ENCODE peak calls at places on chromosome 4, in five cellular contexts. U is choroid plexus epithelial cell, W is HFF-Myc, O is lower leg skin, S is fibroblast of lung. N is an unnamed sample.

GRCh38 chr4:157076578-157076947 is 613 bp downstream of the GLRB start:
- DNase-seq in W (no peak), S (no peak), O (no peak), U (no peak), N (peak; percentile 9)

GRCh38 chr4:123398151-123398802 is 1.7 kb downstream of the SPRY1 start:
- DNase-seq in U (peak; percentile 75), W (no peak), O (peak; percentile 90), S (peak; percentile 63), N (peak; percentile 65)

GRCh38 chr4:138252551-138252950 is 10.4 kb upstream of the SLC7A11 start:
- DNase-seq in O (no peak), U (no peak), W (no peak), S (no peak), N (no peak)

GRCh38 chr4:68498413-68499007 is 51.2 kb downstream of the TMPRSS11E start:
- DNase-seq in O (no peak), W (peak; percentile 19), S (peak; percentile 54), U (peak; percentile 86), N (peak; percentile 61)

GRCh38 chr4:10974371-10974770 is 289.8 kb upstream of the CLNK start:
- DNase-seq in O (no peak), U (no peak), W (no peak), S (peak; percentile 27), N (no peak)

GRCh38 chr4:83964996-83965541 is 429.2 kb downstream of the GPAT3 start:
- DNase-seq in S (peak; percentile 72), U (peak; percentile 53), W (no peak), O (no peak), N (no peak)

GRCh38 chr4:98657531-98658286 is 702 bp downstream of the TSPAN5 start:
- DNase-seq in U (peak; percentile 66), O (no peak), W (no peak), S (peak; percentile 76), N (peak; percentile 44)

GRCh38 chr4:20249333-20249732 is 2.4 kb upstream of the SLIT2 start:
- DNase-seq in U (peak; percentile 82), O (no peak), S (peak; percentile 50), W (no peak), N (no peak)

GRCh38 chr4:156764145-156764544 is 207.5 kb downstream of the PDGFC start:
- DNase-seq in O (no peak), U (peak; percentile 79), W (no peak), S (peak; percentile 93), N (no peak)

GRCh38 chr4:133320576-133321170 is 171.6 kb downstream of the PCDH10 start:
- DNase-seq in U (peak; percentile 65), S (peak; percentile 34), W (no peak), O (no peak), N (peak; percentile 6)

GRCh38 chr4:149676076-149676475 is 139.6 kb downstream of the IQCM start:
- DNase-seq in W (no peak), U (no peak), O (no peak), S (peak; percentile 2), N (no peak)

GRCh38 chr4:121138014-121138413 is 26.1 kb downstream of the TNIP3 start:
- DNase-seq in O (no peak), U (no peak), S (no peak), W (no peak), N (no peak)

GRCh38 chr4:139934786-139935330 is 219.1 kb downstream of the MAML3 start:
- DNase-seq in O (no peak), W (no peak), S (no peak), U (no peak), N (no peak)

GRCh38 chr4:94354474-94354896 is 11.8 kb upstream of the HPGDS start:
- DNase-seq in S (no peak), O (no peak), W (no peak), U (no peak), N (no peak)

GRCh38 chr4:158968961-158969360 is 133.9 kb upstream of the RAPGEF2 start:
- DNase-seq in U (no peak), O (no peak), W (no peak), S (no peak), N (no peak)

GRCh38 chr4:138958519-138958918 is 57.1 kb upstream of the NOCT start:
- DNase-seq in U (no peak), O (no peak), W (no peak), S (no peak), N (no peak)

GRCh38 chr4:8547108-8547911 is 32.9 kb upstream of the GPR78 start:
- DNase-seq in U (peak; percentile 60), W (no peak), O (peak; percentile 65), S (peak; percentile 67), N (no peak)

GRCh38 chr4:169615467-169616106 is 3.2 kb upstream of the NEK1 start:
- DNase-seq in O (no peak), S (peak; percentile 62), U (peak; percentile 33), W (no peak), N (no peak)

GRCh38 chr4:54384563-54384962 is 155.5 kb downstream of the PDGFRA start:
- DNase-seq in O (no peak), W (no peak), U (peak; percentile 38), S (peak; percentile 23), N (no peak)

GRCh38 chr4:89316931-89317366 is 9.3 kb upstream of the GPRIN3 start:
- DNase-seq in O (no peak), U (peak; percentile 77), W (no peak), S (peak; percentile 72), N (no peak)

GRCh38 chr4:5676763-5677162 is 31.6 kb downstream of the EVC2 start:
- DNase-seq in U (no peak), S (no peak), W (no peak), O (peak; percentile 54), N (no peak)

GRCh38 chr4:101020956-101021355 is 326.4 kb downstream of the PPP3CA start:
- DNase-seq in U (peak; percentile 79), W (peak; percentile 63), O (no peak), S (peak; percentile 81), N (no peak)

GRCh38 chr4:37320518-37321235 is 76.1 kb downstream of the NWD2 start:
- DNase-seq in W (no peak), S (no peak), U (no peak), O (no peak), N (no peak)

GRCh38 chr4:77190053-77190452 is 33.0 kb downstream of the CCNG2 start:
- DNase-seq in S (no peak), U (peak; percentile 16), O (no peak), W (no peak), N (no peak)

GRCh38 chr4:56732301-56732700 is 51.2 kb upstream of the HOPX start:
- DNase-seq in U (no peak), O (no peak), W (no peak), S (peak; percentile 34), N (no peak)

GRCh38 chr4:128502818-128503527 is 215.4 kb upstream of the PGRMC2 start:
- DNase-seq in O (no peak), U (no peak), S (peak; percentile 48), W (no peak), N (no peak)

GRCh38 chr4:24224446-24224845 is 334.6 kb upstream of the PPARGC1A start:
- DNase-seq in W (no peak), S (no peak), U (no peak), O (no peak), N (no peak)

GRCh38 chr4:142567199-142567598 is 278.9 kb downstream of the INPP4B start:
- DNase-seq in O (no peak), W (no peak), S (peak; percentile 22), U (no peak), N (no peak)
- TF ChIP-seq CTCF in O (no peak), W (peak; percentile 5), S (no peak), U (peak; percentile 23), N (no peak)

GRCh38 chr4:174686826-174687225 is 142.2 kb downstream of the GLRA3 start:
- DNase-seq in O (no peak), S (no peak), W (no peak), U (peak; percentile 67), N (no peak)

GRCh38 chr4:174681723-174682300 is 147.2 kb downstream of the GLRA3 start:
- DNase-seq in S (peak; percentile 75), U (peak; percentile 79), O (no peak), W (no peak), N (no peak)
- TF ChIP-seq CTCF in S (no peak), U (no peak), O (no peak), W (no peak), N (no peak)

GRCh38 chr4:184988611-184989010 is 29.7 kb upstream of the HELT start:
- DNase-seq in O (peak; percentile 84), S (no peak), W (no peak), U (no peak), N (no peak)

GRCh38 chr4:184979461-184980124 is 38.7 kb upstream of the HELT start:
- DNase-seq in U (no peak), W (no peak), O (peak; percentile 63), S (no peak), N (no peak)

GRCh38 chr4:184987493-184988031 is 30.7 kb upstream of the HELT start:
- DNase-seq in U (no peak), W (no peak), O (peak; percentile 37), S (no peak), N (no peak)

GRCh38 chr4:184980261-184980660 is 38.0 kb upstream of the HELT start:
- DNase-seq in W (no peak), U (no peak), S (no peak), O (no peak), N (no peak)

DNA sequence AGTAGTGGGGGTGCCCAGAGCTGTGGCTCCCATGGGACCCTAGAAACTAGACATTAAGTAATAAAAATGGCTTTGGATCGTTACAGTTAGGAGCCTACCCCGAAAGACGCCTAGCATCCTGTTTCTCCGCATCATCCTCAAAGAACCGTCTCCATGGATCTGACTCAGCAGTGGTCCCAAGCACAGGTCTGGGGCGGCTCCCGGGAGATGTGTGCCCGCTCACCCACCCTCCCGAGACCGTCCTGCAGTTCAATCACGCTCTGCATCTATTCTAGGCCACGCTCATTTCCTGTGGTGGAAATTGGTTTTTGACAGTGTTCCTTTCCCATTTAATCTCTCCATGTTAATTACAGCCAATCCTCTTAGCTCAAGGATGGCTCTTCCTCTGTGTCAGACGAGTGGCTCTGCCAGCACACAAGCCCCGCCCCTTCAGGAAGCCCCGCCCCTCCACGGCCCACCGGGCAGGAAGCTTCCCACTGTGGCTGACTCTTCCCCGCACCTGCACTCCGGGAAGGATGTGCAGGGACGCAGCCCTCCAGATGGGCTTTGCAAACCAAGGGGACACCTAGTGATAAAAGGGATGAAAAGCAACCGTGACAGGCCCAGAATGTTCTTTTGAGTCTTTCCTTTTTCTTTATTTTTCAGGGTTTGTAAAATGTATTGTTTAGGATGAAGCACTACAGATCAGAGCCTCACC is 34.5 kb upstream of the HELT start:
- DNase-seq in O (peak; percentile 88), W (peak; percentile 7), U (peak; percentile 82), S (peak; percentile 34), N (peak; percentile 47)
- TF ChIP-seq CTCF in O (no peak), W (peak; percentile 13), U (peak; percentile 69), S (peak; percentile 47), N (peak; percentile 49)

GRCh38 chr4:64721106-64721505 is 311.9 kb upstream of the TECRL start:
- DNase-seq in S (no peak), W (no peak), U (no peak), O (no peak), N (no peak)

GRCh38 chr4:64713256-64713840 is 304.1 kb upstream of the TECRL start:
- DNase-seq in S (peak; percentile 30), U (peak; percentile 45), W (no peak), O (no peak), N (no peak)

GRCh38 chr4:64718091-64718490 is 308.8 kb upstream of the TECRL start:
- DNase-seq in O (no peak), W (no peak), U (peak; percentile 1), S (peak; percentile 44), N (no peak)

DNA sequence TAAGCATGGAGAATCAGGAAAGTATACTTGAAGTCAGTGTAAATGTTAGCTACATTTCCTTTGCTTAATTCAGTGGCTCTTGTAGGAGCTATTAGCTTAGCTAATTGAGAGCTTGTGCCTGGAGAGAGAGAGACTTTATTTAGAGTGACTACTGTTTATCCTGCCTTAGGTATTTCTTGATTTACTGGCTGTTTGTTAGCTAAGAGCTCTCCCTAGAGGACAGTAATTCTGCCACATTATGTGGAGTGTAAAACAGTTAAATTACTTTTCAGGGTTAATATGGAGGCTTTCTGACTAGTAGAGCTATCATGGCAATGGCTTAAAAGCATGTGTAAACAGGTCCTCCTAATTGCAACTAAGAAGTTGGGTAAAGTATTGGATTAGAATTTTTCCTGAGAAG is 306.5 kb upstream of the TECRL start:
- DNase-seq in S (no peak), U (no peak), O (no peak), W (no peak), N (no peak)
- TF ChIP-seq CTCF in S (no peak), U (no peak), O (no peak), W (no peak), N (no peak)